ENCODE peak calls at places on chromosomes 5 and 9, in five cellular contexts. One of them, this sample, is unnamed.

GRCh38 chr5:171261361-171261760 is 47.7 kb upstream of the TLX3 start:
- DNase-seq in OCI-LY7: no peak
- DNase-seq in ACHN: no peak
- DNase-seq in M059J: no peak
- DNase-seq in HCEC 1CT: no peak
- DNase-seq in this sample: no peak

GRCh38 chr9:98310752-98311392 is 55.4 kb upstream of the TBC1D2 start:
- DNase-seq in OCI-LY7: no peak
- DNase-seq in M059J: no peak
- DNase-seq in ACHN: no peak
- DNase-seq in HCEC 1CT: peak; percentile 45
- DNase-seq in this sample: no peak

GRCh38 chr5:38913714-38914113 is 67.9 kb downstream of the OSMR start:
- DNase-seq in ACHN: no peak
- DNase-seq in HCEC 1CT: no peak
- DNase-seq in OCI-LY7: no peak
- DNase-seq in M059J: no peak
- DNase-seq in this sample: no peak

GRCh38 chr9:95107001-95107749 is 210.3 kb downstream of the FANCC start:
- DNase-seq in OCI-LY7: no peak
- DNase-seq in HCEC 1CT: no peak
- DNase-seq in M059J: peak; percentile 90
- DNase-seq in ACHN: no peak
- DNase-seq in this sample: no peak

GRCh38 chr5:17217421-17218352 is at the start of gene BASP1:
- DNase-seq in ACHN: peak; percentile 68
- DNase-seq in M059J: peak; percentile 76
- DNase-seq in OCI-LY7: peak; percentile 85
- DNase-seq in HCEC 1CT: peak; percentile 85
- DNase-seq in this sample: no peak

GRCh38 chr5:161400583-161400982 is 145.9 kb downstream of the GABRB2 start:
- DNase-seq in OCI-LY7: no peak
- DNase-seq in HCEC 1CT: no peak
- DNase-seq in M059J: no peak
- DNase-seq in ACHN: no peak
- DNase-seq in this sample: no peak

GRCh38 chr5:87120518-87121314 is 147.0 kb upstream of the RASA1 start:
- DNase-seq in M059J: peak; percentile 94
- DNase-seq in OCI-LY7: no peak
- DNase-seq in ACHN: peak; percentile 92
- DNase-seq in HCEC 1CT: peak; percentile 91
- DNase-seq in this sample: peak; percentile 47

GRCh38 chr5:179381691-179382090 is 36.4 kb upstream of the ADAMTS2 start:
- DNase-seq in M059J: no peak
- DNase-seq in ACHN: no peak
- DNase-seq in HCEC 1CT: no peak
- DNase-seq in OCI-LY7: no peak
- DNase-seq in this sample: no peak

GRCh38 chr9:127884427-127884911 is 7.0 kb upstream of the AK1 start:
- DNase-seq in M059J: peak; percentile 66
- DNase-seq in OCI-LY7: no peak
- DNase-seq in HCEC 1CT: no peak
- DNase-seq in ACHN: no peak
- DNase-seq in this sample: no peak

GRCh38 chr5:150640311-150641005 is at the start of gene SYNPO:
- DNase-seq in OCI-LY7: no peak
- DNase-seq in M059J: peak; percentile 99
- DNase-seq in ACHN: peak; percentile 60
- DNase-seq in HCEC 1CT: peak; percentile 89
- DNase-seq in this sample: no peak

GRCh38 chr9:85662558-85662957 is 79.2 kb downstream of the AGTPBP1 start:
- DNase-seq in ACHN: no peak
- DNase-seq in OCI-LY7: no peak
- DNase-seq in HCEC 1CT: no peak
- DNase-seq in M059J: no peak
- DNase-seq in this sample: no peak

GRCh38 chr9:137945581-137945980 is 68.0 kb downstream of the CACNA1B start:
- DNase-seq in HCEC 1CT: no peak
- DNase-seq in M059J: no peak
- DNase-seq in OCI-LY7: peak; percentile 35
- DNase-seq in ACHN: peak; percentile 6
- DNase-seq in this sample: peak; percentile 9

GRCh38 chr5:92916036-92916435 is 665.0 kb downstream of the NR2F1-AS1 start:
- DNase-seq in ACHN: no peak
- DNase-seq in M059J: peak; percentile 11
- DNase-seq in OCI-LY7: no peak
- DNase-seq in HCEC 1CT: peak; percentile 50
- DNase-seq in this sample: no peak

GRCh38 chr5:110019119-110019518 is 329.4 kb downstream of the MAN2A1 start:
- DNase-seq in M059J: no peak
- DNase-seq in OCI-LY7: no peak
- DNase-seq in HCEC 1CT: no peak
- DNase-seq in ACHN: no peak
- DNase-seq in this sample: no peak

GRCh38 chr9:34170252-34170915 is 8.5 kb upstream of the UBAP1 start:
- DNase-seq in OCI-LY7: no peak
- DNase-seq in M059J: no peak
- DNase-seq in ACHN: no peak
- DNase-seq in HCEC 1CT: no peak
- DNase-seq in this sample: no peak

GRCh38 chr5:149387081-149387611 is 8.1 kb upstream of the IL17B start:
- DNase-seq in OCI-LY7: no peak
- DNase-seq in HCEC 1CT: peak; percentile 35
- DNase-seq in ACHN: no peak
- DNase-seq in M059J: peak; percentile 78
- DNase-seq in this sample: no peak

GRCh38 chr5:141839015-141839513 is 39.1 kb downstream of the PCDH1 start:
- DNase-seq in M059J: peak; percentile 74
- DNase-seq in ACHN: no peak
- DNase-seq in HCEC 1CT: no peak
- DNase-seq in OCI-LY7: peak; percentile 87
- DNase-seq in this sample: no peak

GRCh38 chr9:137832191-137832700 is 45.3 kb upstream of the CACNA1B start:
- DNase-seq in OCI-LY7: no peak
- DNase-seq in M059J: no peak
- DNase-seq in ACHN: no peak
- DNase-seq in HCEC 1CT: no peak
- DNase-seq in this sample: no peak

GRCh38 chr9:105066265-105066865 is 138.4 kb upstream of the ABCA1 start:
- DNase-seq in ACHN: no peak
- DNase-seq in OCI-LY7: no peak
- DNase-seq in HCEC 1CT: no peak
- DNase-seq in M059J: no peak
- DNase-seq in this sample: no peak

GRCh38 chr5:142611154-142611553 is 74.7 kb downstream of the FGF1 start:
- DNase-seq in M059J: peak; percentile 66
- DNase-seq in OCI-LY7: peak; percentile 36
- DNase-seq in HCEC 1CT: peak; percentile 61
- DNase-seq in ACHN: peak; percentile 57
- DNase-seq in this sample: peak; percentile 59

GRCh38 chr9:76412638-76413037 is 18.4 kb upstream of the RFK start:
- DNase-seq in OCI-LY7: no peak
- DNase-seq in HCEC 1CT: no peak
- DNase-seq in ACHN: no peak
- DNase-seq in M059J: no peak
- DNase-seq in this sample: no peak

GRCh38 chr5:56145106-56145505 is 88.0 kb downstream of the ANKRD55 start:
- DNase-seq in ACHN: no peak
- DNase-seq in M059J: peak; percentile 70
- DNase-seq in OCI-LY7: no peak
- DNase-seq in HCEC 1CT: no peak
- DNase-seq in this sample: no peak